ENCODE peak calls at places on chromosomes 7 and 10, in six cellular contexts. L, J, W, I, Z and S are unnamed samples.

GRCh38 chr7:139750459-139751095 is 27.2 kb downstream of the HIPK2 start:
- ATAC-seq in L (no peak), J (no peak), W (no peak), I (no peak), Z (no peak), S (no peak)

GRCh38 chr10:86337121-86337601 is 29.4 kb downstream of the GRID1 start:
- ATAC-seq in L (no peak), J (no peak), W (no peak), I (no peak), Z (no peak), S (no peak)

GRCh38 chr10:37643187-37643586 is 214.2 kb downstream of the ZNF248 start:
- ATAC-seq in L (no peak), J (no peak), W (no peak), I (no peak), Z (no peak), S (no peak)

GRCh38 chr7:102933763-102934162 is 21.0 kb downstream of the LRRC17 start:
- ATAC-seq in L (no peak), J (peak; percentile 62), W (peak; percentile 98), I (peak; percentile 98), Z (no peak), S (no peak)

GRCh38 chr10:5547934-5548660 is 23.3 kb downstream of the CALML3 start:
- ATAC-seq in L (no peak), J (peak; percentile 35), W (peak; percentile 13), I (peak; percentile 2), Z (peak; percentile 39), S (no peak)

GRCh38 chr7:134527979-134528371 is 608 bp downstream of the AKR1B10 start:
- ATAC-seq in L (no peak), J (no peak), W (peak; percentile 38), I (peak; percentile 55), Z (peak; percentile 59), S (no peak)

GRCh38 chr7:74726309-74727101 is 47.3 kb upstream of the NCF1 start:
- ATAC-seq in L (no peak), J (no peak), W (no peak), I (no peak), Z (no peak), S (no peak)

GRCh38 chr7:142807855-142808460 is 37.2 kb downstream of the PRSS2 start:
- ATAC-seq in L (peak; percentile 5), J (no peak), W (no peak), I (peak; percentile 18), Z (peak; percentile 37), S (peak; percentile 27)

GRCh38 chr7:144780071-144780608 is 55.7 kb downstream of the TPK1 start:
- ATAC-seq in L (no peak), J (no peak), W (no peak), I (peak; percentile 49), Z (no peak), S (no peak)

GRCh38 chr10:78381072-78381471 is 347.4 kb downstream of the RPS24 start:
- ATAC-seq in L (no peak), J (no peak), W (no peak), I (no peak), Z (no peak), S (no peak)

GRCh38 chr10:60703266-60704041 is 74.8 kb upstream of the CDK1 start:
- ATAC-seq in L (peak; percentile 45), J (no peak), W (no peak), I (no peak), Z (no peak), S (peak; percentile 70)

GRCh38 chr10:97384156-97384555 is 17.0 kb downstream of the RRP12 start:
- ATAC-seq in L (no peak), J (no peak), W (no peak), I (no peak), Z (no peak), S (no peak)

GRCh38 chr10:98465866-98466265 is 19.1 kb upstream of the HPS1 start:
- ATAC-seq in L (no peak), J (no peak), W (peak; percentile 13), I (no peak), Z (no peak), S (no peak)

GRCh38 chr7:29095666-29096560 is 50.4 kb downstream of the CPVL start:
- ATAC-seq in L (no peak), J (no peak), W (no peak), I (no peak), Z (peak; percentile 58), S (no peak)

GRCh38 chr7:152761116-152761748 is 1.7 kb downstream of the ACTR3B start:
- ATAC-seq in L (no peak), J (no peak), W (no peak), I (peak; percentile 40), Z (peak; percentile 50), S (peak; percentile 66)

GRCh38 chr7:158695726-158696452 is 8.7 kb downstream of the NCAPG2 start:
- ATAC-seq in L (peak; percentile 99), J (peak; percentile 87), W (peak; percentile 99), I (peak; percentile 82), Z (peak; percentile 90), S (peak; percentile 47)

GRCh38 chr10:8033812-8034665 is 20.4 kb upstream of the GATA3 start:
- ATAC-seq in L (no peak), J (no peak), W (peak; percentile 72), I (no peak), Z (no peak), S (no peak)

GRCh38 chr10:86937502-86938154 is 19.8 kb downstream of the MMRN2 start:
- ATAC-seq in L (no peak), J (no peak), W (no peak), I (no peak), Z (no peak), S (no peak)

GRCh38 chr10:132001238-132001977 is 19.7 kb upstream of the BNIP3 start:
- ATAC-seq in L (peak; percentile 36), J (no peak), W (no peak), I (peak; percentile 48), Z (peak; percentile 54), S (peak; percentile 73)

GRCh38 chr7:20858913-20859312 is 72.2 kb upstream of the SP8 start:
- ATAC-seq in L (no peak), J (no peak), W (no peak), I (no peak), Z (no peak), S (no peak)

GRCh38 chr10:74841265-74841973 is 15.0 kb downstream of the KAT6B start:
- ATAC-seq in L (no peak), J (no peak), W (peak; percentile 80), I (no peak), Z (no peak), S (no peak)

GRCh38 chr10:30637881-30638467 is 8.4 kb upstream of the LYZL2 start:
- ATAC-seq in L (no peak), J (no peak), W (no peak), I (peak; percentile 99), Z (peak; percentile 100), S (peak; percentile 96)

GRCh38 chr7:156163747-156164146 is 351.5 kb upstream of the SHH start:
- ATAC-seq in L (no peak), J (no peak), W (no peak), I (no peak), Z (peak; percentile 56), S (no peak)

GRCh38 chr10:51368943-51369342 is 294.7 kb downstream of the PRKG1 start:
- ATAC-seq in L (no peak), J (no peak), W (no peak), I (no peak), Z (no peak), S (no peak)

GRCh38 chr7:25636871-25637283 is 408.6 kb upstream of the NPVF start:
- ATAC-seq in L (no peak), J (no peak), W (peak; percentile 68), I (no peak), Z (no peak), S (no peak)

GRCh38 chr7:14446829-14447228 is 455.7 kb downstream of the DGKB start:
- ATAC-seq in L (no peak), J (no peak), W (no peak), I (no peak), Z (no peak), S (peak; percentile 91)

GRCh38 chr7:1474736-1475135 is 15.5 kb upstream of the MICALL2 start:
- ATAC-seq in L (no peak), J (no peak), W (peak; percentile 6), I (no peak), Z (no peak), S (no peak)

GRCh38 chr10:27743736-27744477 is 1.7 kb downstream of the MKX start:
- ATAC-seq in L (no peak), J (no peak), W (peak; percentile 25), I (peak; percentile 13), Z (peak; percentile 16), S (no peak)

GRCh38 chr7:70336536-70336935 is 738.3 kb downstream of the AUTS2 start:
- ATAC-seq in L (no peak), J (no peak), W (no peak), I (no peak), Z (no peak), S (no peak)

GRCh38 chr10:102735065-102735562 is 8.6 kb upstream of the WBP1L start:
- ATAC-seq in L (no peak), J (no peak), W (peak; percentile 45), I (no peak), Z (no peak), S (no peak)

GRCh38 chr7:84302949-84303348 is 108.4 kb upstream of the SEMA3A start:
- ATAC-seq in L (no peak), J (peak; percentile 47), W (no peak), I (peak; percentile 97), Z (no peak), S (no peak)

GRCh38 chr10:80176526-80176925 is 28.8 kb downstream of the ANXA11 start:
- ATAC-seq in L (no peak), J (no peak), W (no peak), I (no peak), Z (no peak), S (no peak)

GRCh38 chr7:24721378-24722030 is 35.8 kb downstream of the GSDME start:
- ATAC-seq in L (no peak), J (no peak), W (no peak), I (peak; percentile 79), Z (peak; percentile 66), S (no peak)

GRCh38 chr7:4220011-4220410 is 462.1 kb upstream of the FOXK1 start:
- ATAC-seq in L (no peak), J (no peak), W (no peak), I (no peak), Z (no peak), S (no peak)

GRCh38 chr10:63712717-63713115 is 191.5 kb downstream of the REEP3 start:
- ATAC-seq in L (no peak), J (no peak), W (no peak), I (peak; percentile 2), Z (no peak), S (no peak)

GRCh38 chr10:89567566-89568245 is 32.3 kb upstream of the SLC16A12 start:
- ATAC-seq in L (no peak), J (no peak), W (no peak), I (no peak), Z (no peak), S (no peak)

GRCh38 chr7:55144333-55144954 is 125.6 kb downstream of the EGFR start:
- ATAC-seq in L (no peak), J (no peak), W (no peak), I (peak; percentile 15), Z (no peak), S (no peak)

GRCh38 chr7:31948041-31948440 is 122.2 kb downstream of the PDE1C start:
- ATAC-seq in L (no peak), J (peak; percentile 85), W (peak; percentile 40), I (peak; percentile 97), Z (peak; percentile 87), S (no peak)